ENCODE peak calls at places on chromosomes 7 and 10, in nine cellular contexts. P, D, A, I, Q, T, E, O and C are unnamed samples.

GRCh38 chr10:65570143-65571010 is 1355.5 kb upstream of the LRRTM3 start:
- DNase-seq in P (no peak), D (no peak), A (no peak), I (no peak), Q (peak), T (no peak), E (peak), O (no peak), C (peak)

GRCh38 chr10:94607111-94607510 is 61.5 kb downstream of the HELLS start:
- DNase-seq in P (no peak), D (no peak), A (no peak), I (no peak), Q (no peak), T (no peak), E (no peak), O (no peak), C (no peak)

GRCh38 chr7:139602143-139602722 is 78.7 kb downstream of the CLEC2L start:
- DNase-seq in P (no peak), D (no peak), A (no peak), I (peak), Q (no peak), T (no peak), E (no peak), O (no peak), C (peak)

GRCh38 chr10:13707156-13707881 is 120.6 kb downstream of the PRPF18 start:
- DNase-seq in P (no peak), D (peak), A (no peak), I (no peak), Q (peak), T (no peak), E (no peak), O (peak), C (peak)

GRCh38 chr10:79149662-79150443 is 81.1 kb downstream of the ZMIZ1 start:
- DNase-seq in P (no peak), D (no peak), A (peak), I (no peak), Q (peak), T (peak), E (peak), O (no peak), C (peak)

GRCh38 chr7:112267944-112268691 is 61.6 kb downstream of the ZNF277 start:
- DNase-seq in P (no peak), D (no peak), A (no peak), I (no peak), Q (no peak), T (no peak), E (no peak), O (no peak), C (no peak)

GRCh38 chr10:63425512-63425911 is 40.3 kb downstream of the JMJD1C start:
- DNase-seq in P (no peak), D (no peak), A (no peak), I (no peak), Q (no peak), T (no peak), E (no peak), O (no peak), C (no peak)

GRCh38 chr7:19552576-19552975 is 156.3 kb downstream of the POLR1F start:
- DNase-seq in P (no peak), D (no peak), A (no peak), I (no peak), Q (no peak), T (no peak), E (no peak), O (no peak), C (no peak)

GRCh38 chr10:63553031-63553430 is 31.8 kb downstream of the REEP3 start:
- DNase-seq in P (no peak), D (peak), A (no peak), I (no peak), Q (no peak), T (no peak), E (no peak), O (no peak), C (peak)

GRCh38 chr7:2019693-2020511 is 212.8 kb downstream of the MAD1L1 start:
- DNase-seq in P (no peak), D (peak), A (peak), I (no peak), Q (peak), T (peak), E (peak), O (no peak), C (no peak)

GRCh38 chr10:71571460-71572175 is 148.0 kb downstream of the C10orf105 start:
- DNase-seq in P (no peak), D (no peak), A (no peak), I (no peak), Q (no peak), T (no peak), E (no peak), O (no peak), C (no peak)

GRCh38 chr7:43872401-43873165 is 3.3 kb upstream of the MRPS24 start:
- DNase-seq in P (no peak), D (peak), A (no peak), I (no peak), Q (peak), T (no peak), E (no peak), O (no peak), C (peak)

GRCh38 chr10:110994406-110994805 is 75.0 kb downstream of the SHOC2 start:
- DNase-seq in P (no peak), D (no peak), A (no peak), I (no peak), Q (no peak), T (no peak), E (no peak), O (no peak), C (no peak)

GRCh38 chr10:34933676-34934075 is 118.6 kb upstream of the PARD3 start:
- DNase-seq in P (no peak), D (no peak), A (no peak), I (no peak), Q (no peak), T (no peak), E (no peak), O (no peak), C (no peak)

GRCh38 chr7:44847509-44847919 is 373 bp downstream of the H2AZ2 start:
- DNase-seq in P (peak), D (no peak), A (peak), I (peak), Q (peak), T (peak), E (peak), O (peak), C (peak)

GRCh38 chr7:47786557-47787248 is 161.6 kb downstream of the PKD1L1 start:
- DNase-seq in P (no peak), D (peak), A (no peak), I (no peak), Q (peak), T (no peak), E (no peak), O (no peak), C (peak)

GRCh38 chr7:80151274-80151665 is 16.6 kb downstream of the GNAI1 start:
- DNase-seq in P (no peak), D (peak), A (no peak), I (no peak), Q (no peak), T (no peak), E (no peak), O (no peak), C (peak)

GRCh38 chr10:6465854-6466524 is 114.1 kb downstream of the PRKCQ start:
- DNase-seq in P (no peak), D (no peak), A (no peak), I (no peak), Q (no peak), T (no peak), E (no peak), O (no peak), C (peak)

GRCh38 chr7:110839866-110840265 is 251.1 kb upstream of the LRRN3 start:
- DNase-seq in P (no peak), D (peak), A (no peak), I (peak), Q (no peak), T (no peak), E (peak), O (no peak), C (no peak)

GRCh38 chr7:98506471-98506870 is 105.6 kb upstream of the BAIAP2L1 start:
- DNase-seq in P (no peak), D (no peak), A (no peak), I (no peak), Q (no peak), T (no peak), E (no peak), O (no peak), C (no peak)

GRCh38 chr10:920450-920849 is 11.1 kb downstream of the LARP4B start:
- DNase-seq in P (no peak), D (no peak), A (no peak), I (no peak), Q (no peak), T (no peak), E (no peak), O (no peak), C (no peak)

GRCh38 chr7:20722941-20723340 is 63.7 kb downstream of the SP8 start:
- DNase-seq in P (no peak), D (no peak), A (no peak), I (no peak), Q (no peak), T (no peak), E (no peak), O (no peak), C (no peak)

GRCh38 chr10:96840841-96841518 is 8.9 kb downstream of the LCOR start:
- DNase-seq in P (no peak), D (no peak), A (no peak), I (no peak), Q (no peak), T (no peak), E (no peak), O (no peak), C (peak)

GRCh38 chr7:30729642-30730041 is 22.3 kb upstream of the INMT start:
- DNase-seq in P (no peak), D (no peak), A (no peak), I (no peak), Q (no peak), T (no peak), E (no peak), O (no peak), C (no peak)

GRCh38 chr10:13853854-13854253 is 267.1 kb downstream of the PRPF18 start:
- DNase-seq in P (no peak), D (no peak), A (no peak), I (no peak), Q (no peak), T (no peak), E (no peak), O (no peak), C (no peak)

GRCh38 chr7:88224596-88225275 is 4.9 kb upstream of the SRI start:
- DNase-seq in P (no peak), D (no peak), A (no peak), I (no peak), Q (no peak), T (no peak), E (no peak), O (no peak), C (peak)

GRCh38 chr7:48035967-48036478 is 680 bp downstream of the C7orf57 start:
- DNase-seq in P (no peak), D (no peak), A (no peak), I (peak), Q (peak), T (no peak), E (no peak), O (no peak), C (peak)

GRCh38 chr10:91194497-91195179 is 25.8 kb upstream of the PCGF5 start:
- DNase-seq in P (no peak), D (no peak), A (no peak), I (no peak), Q (no peak), T (peak), E (no peak), O (no peak), C (peak)

GRCh38 chr10:61447127-61447526 is 6.1 kb downstream of the TMEM26 start:
- DNase-seq in P (no peak), D (no peak), A (no peak), I (no peak), Q (no peak), T (no peak), E (no peak), O (no peak), C (no peak)

GRCh38 chr7:27814054-27814453 is 74.1 kb downstream of the TAX1BP1 start:
- DNase-seq in P (no peak), D (no peak), A (no peak), I (no peak), Q (no peak), T (no peak), E (no peak), O (no peak), C (no peak)

GRCh38 chr10:23060918-23061317 is 34.5 kb upstream of the MSRB2 start:
- DNase-seq in P (no peak), D (no peak), A (no peak), I (no peak), Q (no peak), T (no peak), E (no peak), O (no peak), C (no peak)

GRCh38 chr7:33578166-33578565 is 327.2 kb upstream of the BMPER start:
- DNase-seq in P (no peak), D (no peak), A (no peak), I (no peak), Q (no peak), T (no peak), E (no peak), O (no peak), C (peak)

GRCh38 chr7:131466735-131467365 is 89.6 kb downstream of the PODXL start:
- DNase-seq in P (no peak), D (no peak), A (no peak), I (no peak), Q (no peak), T (no peak), E (no peak), O (no peak), C (no peak)

GRCh38 chr7:141701489-141702046 is 398 bp downstream of the DENND11 start:
- DNase-seq in P (peak), D (no peak), A (peak), I (peak), Q (peak), T (peak), E (no peak), O (peak), C (peak)

GRCh38 chr10:77962350-77963146 is 36.0 kb upstream of the DLG5 start:
- DNase-seq in P (no peak), D (no peak), A (no peak), I (no peak), Q (no peak), T (no peak), E (no peak), O (no peak), C (no peak)

GRCh38 chr7:18927134-18927533 is 190.3 kb downstream of the TWIST1 start:
- DNase-seq in P (no peak), D (peak), A (no peak), I (no peak), Q (no peak), T (no peak), E (no peak), O (no peak), C (peak)

GRCh38 chr7:92404170-92404614 is 43.1 kb upstream of the GATAD1 start:
- DNase-seq in P (no peak), D (no peak), A (no peak), I (no peak), Q (no peak), T (peak), E (no peak), O (no peak), C (no peak)

GRCh38 chr7:99672571-99672970 is 7.2 kb downstream of the CYP3A5 start:
- DNase-seq in P (no peak), D (no peak), A (no peak), I (no peak), Q (no peak), T (no peak), E (no peak), O (no peak), C (no peak)

GRCh38 chr7:90655566-90655965 is 59.4 kb downstream of the CDK14 start:
- DNase-seq in P (no peak), D (peak), A (no peak), I (no peak), Q (no peak), T (no peak), E (no peak), O (no peak), C (peak)

GRCh38 chr7:113209449-113210203 is 91.3 kb upstream of the SMIM30 start:
- DNase-seq in P (no peak), D (no peak), A (no peak), I (no peak), Q (no peak), T (no peak), E (no peak), O (no peak), C (peak)